ENCODE peak calls at places on chromosomes 6 and 20, in five cellular contexts. D, O, G, U and X are unnamed samples.

GRCh38 chr6:145895802-145896201 is 68.4 kb downstream of the SHPRH start:
- DNase-seq in D (no peak), O (no peak), G (no peak), U (no peak), X (no peak)

GRCh38 chr6:37550436-37550835 is 50.7 kb upstream of the CCDC167 start:
- DNase-seq in D (no peak), O (no peak), G (no peak), U (no peak), X (no peak)

GRCh38 chr6:143675946-143676345 is 1.8 kb upstream of the PHACTR2 start:
- DNase-seq in D (no peak), O (no peak), G (no peak), U (no peak), X (peak)

GRCh38 chr6:4503700-4504099 is 272.5 kb upstream of the CDYL start:
- DNase-seq in D (no peak), O (no peak), G (no peak), U (no peak), X (no peak)

GRCh38 chr20:61185841-61186601 is 66.0 kb upstream of the CDH4 start:
- DNase-seq in D (no peak), O (no peak), G (peak), U (no peak), X (no peak)

GRCh38 chr6:112054520-112055160 is 736 bp downstream of the CCN6 start:
- DNase-seq in D (no peak), O (no peak), G (no peak), U (no peak), X (no peak)

GRCh38 chr20:57244221-57244585 is 22.2 kb downstream of the BMP7 start:
- DNase-seq in D (no peak), O (no peak), G (no peak), U (no peak), X (no peak)

GRCh38 chr6:135880066-135880972 is 28.8 kb downstream of the PDE7B start:
- DNase-seq in D (no peak), O (no peak), G (peak), U (no peak), X (no peak)

GRCh38 chr20:51650685-51651134 is 108.2 kb upstream of the NFATC2 start:
- DNase-seq in D (no peak), O (no peak), G (no peak), U (no peak), X (no peak)

GRCh38 chr6:131923356-131923755 is 27.8 kb downstream of the CCN2 start:
- DNase-seq in D (peak), O (peak), G (no peak), U (peak), X (no peak)